ENCODE peak calls at places on chromosomes 16 and 17, in nine cellular contexts. K is neuronal stem cell, J is AG04449, M is GM12865, Z is right lobe of liver, H is cardiac muscle cell, X is HCT116, L is tibial artery, W is Peyer's patch. V is an unnamed sample.
A peak's percentile ranks its signal among the peaks of the same experiment; 100 is the strongest.

GRCh38 chr17:51088287-51088686 is 32.4 kb downstream of the SPAG9 start:
- DNase-seq in K (no peak), J (no peak), M (no peak), Z (no peak), H (no peak), X (no peak), L (no peak), W (no peak), V (no peak)

GRCh38 chr17:2954898-2955445 is 108.4 kb downstream of the OR1D5 start:
- DNase-seq in K (no peak), J (peak; percentile 56), M (peak; percentile 11), Z (no peak), H (peak; percentile 97), X (peak; percentile 94), L (no peak), W (no peak), V (no peak)

GRCh38 chr16:84851192-84852127 is 31.7 kb downstream of the CRISPLD2 start:
- DNase-seq in K (no peak), J (peak; percentile 79), M (no peak), Z (peak; percentile 87), H (peak; percentile 85), X (no peak), L (peak; percentile 78), W (no peak), V (no peak)

GRCh38 chr16:1347286-1347855 is 4.3 kb downstream of the TSR3 start:
- DNase-seq in K (no peak), J (no peak), M (no peak), Z (no peak), H (no peak), X (no peak), L (no peak), W (no peak), V (no peak)

GRCh38 chr16:79677799-79678525 is 77.4 kb upstream of the MAF start:
- DNase-seq in K (no peak), J (no peak), M (no peak), Z (no peak), H (no peak), X (no peak), L (no peak), W (no peak), V (no peak)

GRCh38 chr16:75616541-75617010 is 6.5 kb downstream of the ADAT1 start:
- DNase-seq in K (no peak), J (no peak), M (peak; percentile 75), Z (no peak), H (no peak), X (no peak), L (no peak), W (no peak), V (no peak)

GRCh38 chr17:61758430-61758829 is 104.9 kb downstream of the BRIP1 start:
- DNase-seq in K (no peak), J (no peak), M (no peak), Z (no peak), H (no peak), X (no peak), L (no peak), W (no peak), V (no peak)

GRCh38 chr16:66342294-66342900 is 24.1 kb upstream of the CDH5 start:
- DNase-seq in K (peak; percentile 43), J (no peak), M (peak; percentile 19), Z (no peak), H (peak; percentile 38), X (no peak), L (no peak), W (no peak), V (no peak)

GRCh38 chr17:40530531-40530987 is 29.1 kb upstream of the TNS4 start:
- DNase-seq in K (no peak), J (no peak), M (no peak), Z (no peak), H (no peak), X (no peak), L (no peak), W (peak; percentile 39), V (no peak)

GRCh38 chr17:83180996-83181481 is 101.6 kb downstream of the METRNL start:
- DNase-seq in K (no peak), J (no peak), M (no peak), Z (no peak), H (no peak), X (no peak), L (no peak), W (no peak), V (no peak)

GRCh38 chr16:783404-784161 is 4.6 kb downstream of the RPUSD1 start:
- DNase-seq in K (no peak), J (no peak), M (no peak), Z (no peak), H (peak; percentile 30), X (no peak), L (no peak), W (no peak), V (no peak)

GRCh38 chr17:50211249-50212120 is 10.1 kb upstream of the COL1A1 start:
- DNase-seq in K (no peak), J (no peak), M (no peak), Z (no peak), H (peak; percentile 64), X (no peak), L (peak; percentile 79), W (peak; percentile 29), V (no peak)

DNA sequence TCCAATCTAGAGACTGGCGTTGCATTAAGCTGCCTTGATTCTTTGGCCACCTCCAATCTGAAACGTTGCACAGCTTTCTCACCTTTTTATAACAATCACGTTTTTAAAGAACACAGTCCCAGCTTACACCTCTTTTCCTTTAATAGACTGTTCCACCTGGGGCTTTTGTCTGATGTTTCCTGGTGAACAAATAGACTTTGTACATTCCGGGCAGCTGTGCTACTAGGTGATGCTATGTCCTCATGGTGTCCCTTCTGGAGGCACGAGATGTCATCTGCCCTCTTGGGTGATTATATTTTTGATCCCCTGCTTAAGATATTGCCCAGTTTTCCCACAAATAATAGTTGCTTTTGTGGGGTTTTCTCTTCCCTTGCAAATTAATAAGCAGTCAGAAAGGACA is 225.5 kb downstream of the SOX9 start:
- DNase-seq in K (no peak), J (no peak), M (no peak), Z (no peak), H (no peak), X (no peak), L (no peak), W (no peak), V (no peak)
- H3K4me3 ChIP-seq in K (no peak overlapping the region), J (no peak overlapping the region), M (no peak overlapping the region), Z (no peak overlapping the region), H (no peak overlapping the region), X (no peak overlapping the region), L (no peak overlapping the region), W (no peak overlapping the region), V (no peak overlapping the region)

GRCh38 chr17:6853764-6854442 is 22.4 kb upstream of the TEKT1 start:
- DNase-seq in K (no peak), J (no peak), M (no peak), Z (peak; percentile 22), H (no peak), X (peak; percentile 68), L (no peak), W (no peak), V (no peak)
- H3K4me3 ChIP-seq in K (no peak overlapping the region), J (no peak overlapping the region), M (no peak overlapping the region), Z (peak overlapping the region; percentile 67), H (no peak overlapping the region), X (peak overlapping the region; percentile 74), L (no peak overlapping the region), W (no peak overlapping the region), V (no peak overlapping the region)

GRCh38 chr16:28014851-28015250 is 48.7 kb downstream of the GSG1L start:
- DNase-seq in K (no peak), J (no peak), M (no peak), Z (no peak), H (no peak), X (no peak), L (no peak), W (no peak), V (no peak)

GRCh38 chr16:28013392-28013791 is 50.1 kb downstream of the GSG1L start:
- DNase-seq in K (no peak), J (no peak), M (no peak), Z (no peak), H (no peak), X (no peak), L (no peak), W (no peak), V (no peak)

GRCh38 chr16:28013878-28014277 is 49.6 kb downstream of the GSG1L start:
- DNase-seq in K (no peak), J (no peak), M (no peak), Z (no peak), H (no peak), X (no peak), L (no peak), W (no peak), V (no peak)

GRCh38 chr16:28019218-28019617 is 44.3 kb downstream of the GSG1L start:
- DNase-seq in K (no peak), J (no peak), M (no peak), Z (no peak), H (no peak), X (no peak), L (no peak), W (no peak), V (no peak)
- H3K4me3 ChIP-seq in K (no peak overlapping the region), J (no peak overlapping the region), M (no peak overlapping the region), Z (no peak overlapping the region), H (no peak overlapping the region), X (no peak overlapping the region), L (no peak overlapping the region), W (no peak overlapping the region), V (no peak overlapping the region)

DNA sequence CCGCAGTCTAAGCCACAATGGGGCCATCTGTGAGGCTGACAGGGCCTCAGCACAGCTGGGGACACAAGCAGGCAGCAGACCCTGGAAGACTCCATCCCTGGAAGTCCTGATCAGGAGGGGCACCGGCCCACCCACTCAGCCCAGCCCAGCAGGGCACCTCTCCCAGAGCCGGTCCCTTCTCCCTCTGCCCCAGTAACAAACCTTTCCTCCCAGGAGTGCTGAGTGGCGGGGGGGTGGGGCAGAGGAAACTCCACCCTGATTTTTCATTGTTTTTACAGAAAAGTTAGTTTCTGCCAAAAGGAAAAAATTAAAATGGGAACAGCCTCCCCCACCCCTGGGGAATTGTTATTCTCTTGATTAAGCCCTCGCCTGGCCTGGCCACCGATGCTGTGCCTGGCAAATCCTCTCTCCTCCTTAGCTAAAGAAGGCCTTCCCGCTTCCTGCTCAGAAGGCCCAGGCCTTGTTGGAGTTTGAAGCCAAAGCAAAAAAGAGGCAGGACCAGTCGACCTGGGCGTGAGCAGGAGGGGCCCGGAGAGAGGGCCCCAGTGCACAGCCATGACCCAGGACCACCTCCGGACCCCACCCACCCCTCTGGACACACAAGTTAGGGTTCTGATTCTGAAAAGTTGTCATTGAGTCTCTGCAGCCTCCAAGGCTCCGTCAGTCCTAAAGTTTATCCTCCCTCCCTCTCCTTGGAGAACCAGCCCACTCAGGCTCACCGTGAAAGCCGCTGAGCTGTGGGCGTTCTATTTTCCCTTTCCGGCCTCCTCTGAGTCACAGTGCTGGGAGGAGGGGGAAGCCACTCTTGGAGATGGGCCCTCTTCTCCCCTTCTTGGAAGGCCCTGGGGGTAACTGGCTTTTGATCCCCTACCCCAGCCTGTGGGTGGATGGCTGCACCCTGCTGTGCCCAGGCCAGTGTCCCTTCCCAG is 128.4 kb upstream of the TNRC6C start:
- DNase-seq in K (no peak), J (no peak), M (no peak), Z (no peak), H (peak; percentile 86), X (no peak), L (peak; percentile 86), W (no peak), V (no peak)
- H3K4me3 ChIP-seq in K (no peak overlapping the region), J (no peak overlapping the region), M (no peak overlapping the region), Z (no peak overlapping the region), H (no peak overlapping the region), X (peak overlapping the region; percentile 2), L (no peak overlapping the region), W (no peak overlapping the region), V (no peak overlapping the region)

GRCh38 chr17:81027591-81028505 is 7.1 kb upstream of the BAIAP2 start:
- DNase-seq in K (no peak), J (no peak), M (no peak), Z (no peak), H (no peak), X (no peak), L (no peak), W (no peak), V (no peak)
- H3K4me3 ChIP-seq in K (no peak overlapping the region), J (no peak overlapping the region), M (no peak overlapping the region), Z (no peak overlapping the region), H (no peak overlapping the region), X (no peak overlapping the region), L (no peak overlapping the region), W (no peak overlapping the region), V (no peak overlapping the region)

V was measured in transverse colon.